ENCODE peak calls at places on chromosome 1, in eight cellular contexts. O, R, U, I, E, Q, W and X are unnamed samples.

GRCh38 chr1:16387201-16388185 is 20.5 kb downstream of the SZRD1 start:
- DNase-seq in U (no peak), O (no peak), E (no peak), W (no peak), Q (no peak), I (peak), R (no peak), X (no peak)

GRCh38 chr1:171252482-171252881 is 4.2 kb downstream of the FMO1 start:
- DNase-seq in O (no peak), W (no peak), R (no peak), E (no peak), Q (no peak), U (no peak), I (no peak), X (peak)

GRCh38 chr1:26752519-26752918 is 35.2 kb upstream of the PIGV start:
- DNase-seq in R (no peak), O (no peak), I (no peak), U (no peak), W (no peak), E (no peak), Q (no peak), X (no peak)

GRCh38 chr1:43933386-43934278 is at the start of gene ARTN:
- DNase-seq in O (no peak), E (no peak), R (peak), W (no peak), U (no peak), Q (no peak), I (no peak), X (no peak)

GRCh38 chr1:202107321-202107761 is 15.4 kb upstream of the GPR37L1 start:
- DNase-seq in Q (no peak), R (no peak), I (no peak), U (no peak), O (peak), E (no peak), W (no peak), X (no peak)

GRCh38 chr1:63010898-63011660 is 227.1 kb downstream of the ATG4C start:
- DNase-seq in W (peak), R (no peak), E (no peak), I (no peak), O (no peak), U (no peak), Q (no peak), X (no peak)

GRCh38 chr1:173504268-173504667 is 27.1 kb downstream of the PRDX6 start:
- DNase-seq in W (no peak), E (no peak), U (no peak), R (no peak), I (no peak), O (no peak), Q (no peak), X (no peak)

GRCh38 chr1:29931477-29932175 is 695.3 kb downstream of the PTPRU start:
- DNase-seq in E (no peak), I (no peak), Q (no peak), O (no peak), U (no peak), W (no peak), R (no peak), X (no peak)

GRCh38 chr1:27436204-27437159 is 44.1 kb downstream of the GPR3 start:
- DNase-seq in W (peak), E (no peak), O (peak), R (no peak), U (peak), I (peak), Q (no peak), X (no peak)

GRCh38 chr1:99570486-99571089 is 75.3 kb upstream of the PALMD start:
- DNase-seq in R (no peak), O (no peak), I (peak), Q (no peak), W (no peak), U (no peak), E (no peak), X (no peak)

GRCh38 chr1:162145280-162145965 is 75.9 kb downstream of the NOS1AP start:
- DNase-seq in Q (no peak), I (no peak), E (no peak), O (no peak), R (no peak), W (peak), U (no peak), X (no peak)

GRCh38 chr1:6538958-6539357 is 15.4 kb downstream of the NOL9 start:
- DNase-seq in E (no peak), U (no peak), O (no peak), R (no peak), W (no peak), Q (no peak), I (peak), X (no peak)

GRCh38 chr1:158334601-158335292 is 3.4 kb upstream of the CD1B start:
- DNase-seq in U (no peak), O (no peak), E (no peak), Q (no peak), R (no peak), W (no peak), I (no peak), X (no peak)

GRCh38 chr1:9198538-9199361 is 35.8 kb upstream of the H6PD start:
- DNase-seq in U (no peak), O (no peak), Q (peak), I (peak), E (no peak), R (peak), W (no peak), X (no peak)

GRCh38 chr1:81135524-81135923 is 665.2 kb upstream of the ADGRL2 start:
- DNase-seq in E (no peak), R (no peak), O (no peak), I (no peak), Q (no peak), W (no peak), U (no peak), X (no peak)

GRCh38 chr1:7941437-7941793 is 776 bp upstream of the TNFRSF9 start:
- DNase-seq in E (no peak), I (peak), O (no peak), Q (no peak), R (no peak), W (no peak), U (no peak), X (no peak)

GRCh38 chr1:1610796-1611597 is 4.3 kb upstream of the MIB2 start:
- DNase-seq in I (no peak), U (no peak), Q (no peak), E (no peak), O (no peak), R (no peak), W (no peak), X (no peak)

GRCh38 chr1:201851949-201852348 is 23.0 kb downstream of the IPO9 start:
- DNase-seq in R (no peak), I (no peak), U (no peak), E (no peak), W (no peak), O (no peak), Q (no peak), X (no peak)

GRCh38 chr1:19087737-19088594 is 122.1 kb downstream of the UBR4 start:
- DNase-seq in Q (no peak), E (no peak), O (no peak), R (no peak), I (peak), U (no peak), W (no peak), X (peak)

GRCh38 chr1:9873385-9873784 is 36.7 kb downstream of the CTNNBIP1 start:
- DNase-seq in I (no peak), E (no peak), U (no peak), W (no peak), R (no peak), Q (no peak), O (no peak), X (no peak)

GRCh38 chr1:43545686-43546387 is 15.2 kb downstream of the PTPRF start:
- DNase-seq in W (peak), R (peak), O (peak), I (no peak), E (no peak), Q (peak), U (peak), X (no peak)

GRCh38 chr1:226643167-226643566 is 94.6 kb downstream of the STUM start:
- DNase-seq in U (peak), Q (no peak), I (peak), W (no peak), E (no peak), R (no peak), O (no peak), X (peak)

GRCh38 chr1:47997289-47998200 is at the start of gene TRABD2B:
- DNase-seq in E (peak), U (peak), O (peak), R (peak), W (peak), Q (peak), I (peak), X (no peak)

GRCh38 chr1:235129774-235130570 is 1.3 kb upstream of the TOMM20 start:
- DNase-seq in I (no peak), U (no peak), E (no peak), O (no peak), W (peak), Q (no peak), R (no peak), X (no peak)

GRCh38 chr1:10519016-10519417 is 44.3 kb downstream of the PEX14 start:
- DNase-seq in E (no peak), O (no peak), R (peak), I (no peak), Q (no peak), W (peak), U (no peak), X (no peak)

GRCh38 chr1:162699366-162699765 is 67.1 kb downstream of the DDR2 start:
- DNase-seq in U (no peak), O (no peak), W (no peak), Q (no peak), E (no peak), R (no peak), I (no peak), X (no peak)

GRCh38 chr1:110951161-110951560 is 12.6 kb downstream of the LRIF1 start:
- DNase-seq in I (no peak), E (no peak), Q (no peak), O (no peak), W (no peak), R (no peak), U (no peak), X (no peak)

GRCh38 chr1:32151319-32151787 is 28.1 kb upstream of the TXLNA start:
- DNase-seq in I (peak), E (no peak), W (no peak), Q (peak), U (no peak), O (no peak), R (no peak), X (no peak)

GRCh38 chr1:157521056-157521455 is 31.3 kb downstream of the FCRL5 start:
- DNase-seq in U (no peak), I (no peak), E (no peak), Q (no peak), W (no peak), R (no peak), O (no peak), X (no peak)

GRCh38 chr1:24795236-24795635 is 50.0 kb downstream of the CLIC4 start:
- DNase-seq in R (no peak), E (no peak), I (peak), O (no peak), W (no peak), Q (no peak), U (no peak), X (no peak)

GRCh38 chr1:70134148-70134547 is 71.2 kb downstream of the LRRC40 start:
- DNase-seq in R (no peak), O (no peak), U (no peak), I (no peak), E (no peak), Q (no peak), W (no peak), X (no peak)

GRCh38 chr1:76942549-76942948 is 75.3 kb downstream of the ST6GALNAC5 start:
- DNase-seq in O (no peak), U (no peak), W (no peak), Q (no peak), R (no peak), I (peak), E (no peak), X (no peak)

GRCh38 chr1:76940586-76941335 is 73.5 kb downstream of the ST6GALNAC5 start:
- DNase-seq in Q (no peak), U (no peak), I (no peak), O (no peak), W (no peak), R (no peak), E (no peak), X (no peak)

GRCh38 chr1:76939817-76940216 is 72.5 kb downstream of the ST6GALNAC5 start:
- DNase-seq in O (no peak), Q (no peak), R (no peak), E (no peak), U (no peak), I (no peak), W (no peak), X (no peak)

GRCh38 chr1:76938304-76938703 is 71.0 kb downstream of the ST6GALNAC5 start:
- DNase-seq in E (no peak), R (no peak), Q (no peak), U (no peak), I (no peak), W (no peak), O (no peak), X (no peak)

GRCh38 chr1:76939107-76939816 is 72.0 kb downstream of the ST6GALNAC5 start:
- DNase-seq in U (no peak), E (no peak), R (no peak), O (no peak), I (peak), W (no peak), Q (no peak), X (no peak)
- TF ChIP-seq USF2 in U (no peak), E (no peak), R (no peak), O (no peak), I (no peak), W (no peak), Q (no peak), X (no peak)

GRCh38 chr1:39268112-39268581 is 63.7 kb downstream of the MACF1 start:
- DNase-seq in U (no peak), E (no peak), O (no peak), Q (no peak), R (peak), W (no peak), I (peak), X (no peak)
- TF ChIP-seq USF2 in U (no peak), E (no peak), O (no peak), Q (no peak), R (no peak), W (no peak), I (no peak), X (no peak)

GRCh38 chr1:20154306-20154831 is 15.2 kb downstream of the PLA2G2F start:
- DNase-seq in E (no peak), R (no peak), Q (no peak), W (no peak), U (no peak), O (no peak), I (no peak), X (no peak)
- TF ChIP-seq USF2 in E (no peak), R (no peak), Q (no peak), W (no peak), U (no peak), O (no peak), I (no peak), X (no peak)

GRCh38 chr1:55882931-55883330 is 667.8 kb upstream of the USP24 start:
- DNase-seq in U (no peak), I (peak), Q (no peak), E (no peak), O (no peak), R (no peak), W (no peak), X (no peak)
- TF ChIP-seq USF2 in U (no peak), I (no peak), Q (no peak), E (no peak), O (no peak), R (no peak), W (no peak), X (no peak)

DNA sequence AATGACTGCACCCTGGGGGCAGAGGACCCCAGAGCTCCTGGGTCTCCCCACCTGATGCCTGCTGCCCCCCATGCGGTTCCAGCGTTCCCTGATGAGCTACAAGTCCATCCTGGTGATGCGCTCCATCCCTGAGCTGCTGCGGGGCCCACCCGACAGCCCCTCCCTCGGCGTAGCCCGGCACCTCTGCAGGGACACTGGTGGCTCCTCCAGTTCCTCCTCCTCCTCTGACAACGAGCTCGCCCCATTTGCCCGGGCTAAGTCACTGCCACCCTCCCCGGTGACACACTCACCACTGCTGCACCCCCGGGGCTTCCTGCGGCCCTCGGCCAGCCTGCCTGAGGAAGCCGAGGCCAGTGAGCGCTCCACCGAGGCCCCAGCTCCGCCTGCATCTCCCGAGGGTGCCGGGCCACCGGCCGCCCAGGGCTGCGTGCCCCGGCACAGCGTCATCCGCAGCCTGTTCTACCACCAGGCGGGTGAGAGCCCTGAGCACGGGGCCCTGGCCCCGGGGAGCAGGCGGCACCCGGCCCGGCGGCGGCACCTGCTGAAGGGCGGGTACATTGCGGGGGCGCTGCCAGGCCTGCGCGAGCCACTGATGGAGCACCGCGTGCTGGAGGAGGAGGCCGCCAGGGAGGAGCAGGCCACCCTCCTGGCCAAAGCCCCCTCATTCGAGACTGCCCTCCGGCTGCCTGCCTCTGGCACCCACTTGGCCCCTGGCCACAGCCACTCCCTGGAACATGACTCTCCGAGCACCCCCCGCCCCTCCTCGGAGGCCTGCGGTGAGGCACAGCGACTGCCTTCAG is 35.5 kb downstream of the TRIM11 start:
- DNase-seq in E (no peak), Q (no peak), R (peak), W (no peak), I (no peak), O (no peak), U (no peak), X (no peak)
- TF ChIP-seq USF2 in E (no peak), Q (no peak), R (no peak), W (no peak), I (no peak), O (no peak), U (no peak), X (no peak)

GRCh38 chr1:35539073-35539823 is 18.0 kb downstream of the KIAA0319L start:
- DNase-seq in I (no peak), Q (no peak), U (no peak), R (no peak), E (no peak), W (no peak), O (no peak), X (peak)
- TF ChIP-seq USF2 in I (no peak), Q (no peak), U (no peak), R (no peak), E (no peak), W (no peak), O (no peak), X (no peak)

DNA sequence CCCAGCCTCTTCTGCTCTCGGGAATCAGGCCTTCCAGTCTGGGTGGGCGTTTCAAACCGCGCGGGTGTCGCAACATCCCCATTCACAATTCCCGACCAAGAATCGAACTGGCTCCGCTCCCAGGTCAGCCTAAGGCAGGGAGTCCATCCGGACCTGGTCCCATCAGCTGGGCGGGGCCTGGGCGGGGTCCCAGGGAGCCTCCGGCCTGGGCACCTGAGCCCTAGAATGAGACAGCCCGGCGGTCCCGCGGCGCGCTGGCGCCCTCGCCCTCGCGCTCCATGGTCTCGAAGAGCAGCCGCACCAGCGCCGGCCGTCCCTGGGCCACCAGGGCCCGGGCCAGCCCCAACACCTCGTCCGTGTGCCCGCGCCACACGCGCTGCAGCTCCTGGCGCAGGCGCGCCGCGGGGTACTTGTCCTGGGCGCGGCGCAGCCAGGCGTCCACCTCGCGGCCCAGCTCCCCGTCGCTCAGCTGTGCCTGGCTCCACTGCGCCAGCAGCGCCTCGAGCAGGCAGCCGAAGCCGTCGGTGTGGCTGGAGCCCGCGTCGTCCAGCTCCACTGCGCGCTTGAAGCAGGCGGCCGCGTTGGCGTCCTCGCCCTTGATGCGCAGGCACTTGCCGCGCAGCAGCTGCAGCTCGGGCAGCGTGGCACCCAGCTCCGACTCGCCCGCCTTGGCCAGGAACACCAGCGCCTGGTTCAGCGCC is 16.9 kb upstream of the PARS2 start:
- DNase-seq in Q (no peak), U (no peak), O (no peak), I (no peak), E (peak), W (no peak), R (peak), X (no peak)
- TF ChIP-seq USF2 in Q (no peak), U (no peak), O (no peak), I (no peak), E (no peak), W (no peak), R (peak), X (no peak)

GRCh38 chr1:168236836-168237611 is 11.2 kb downstream of the SFT2D2 start:
- DNase-seq in Q (no peak), U (no peak), E (no peak), O (no peak), W (no peak), I (no peak), R (no peak), X (no peak)
- TF ChIP-seq USF2 in Q (no peak), U (no peak), E (no peak), O (no peak), W (no peak), I (no peak), R (no peak), X (no peak)